ENCODE peak calls at places on chromosomes 2 and 18, in six cellular contexts. One of them, this sample, is unnamed.

GRCh38 chr2:109130726-109130995 is 1.7 kb downstream of the SH3RF3 start:
- DNase-seq in posterior cingulate gyrus: no peak
- DNase-seq in NB4: no peak
- DNase-seq in activated CD4-positive, alpha-beta memory T cell treated with anti-CD3 and anti-CD28 coated beads for 36 hours: no peak
- DNase-seq in activated T-cell treated with anti-CD3 and anti-CD28 coated beads for 48 hours: no peak
- DNase-seq in activated naive CD8-positive, alpha-beta T cell treated with anti-CD3 and anti-CD28 coated beads, Interleukin-2, amount 10 ng/mL, durations not matched to agents 7 days and 5 days: no peak
- DNase-seq in this sample: no peak

GRCh38 chr2:217402622-217403383 is 542.9 kb upstream of the TNP1 start:
- DNase-seq in posterior cingulate gyrus: no peak
- DNase-seq in NB4: no peak
- DNase-seq in activated CD4-positive, alpha-beta memory T cell treated with anti-CD3 and anti-CD28 coated beads for 36 hours: no peak
- DNase-seq in activated T-cell treated with anti-CD3 and anti-CD28 coated beads for 48 hours: no peak
- DNase-seq in activated naive CD8-positive, alpha-beta T cell treated with anti-CD3 and anti-CD28 coated beads, Interleukin-2, amount 10 ng/mL, durations not matched to agents 7 days and 5 days: no peak
- DNase-seq in this sample: no peak

GRCh38 chr2:39407516-39408296 is 29.4 kb downstream of the MAP4K3 start:
- DNase-seq in posterior cingulate gyrus: no peak
- DNase-seq in NB4: no peak
- DNase-seq in activated CD4-positive, alpha-beta memory T cell treated with anti-CD3 and anti-CD28 coated beads for 36 hours: no peak
- DNase-seq in activated T-cell treated with anti-CD3 and anti-CD28 coated beads for 48 hours: no peak
- DNase-seq in activated naive CD8-positive, alpha-beta T cell treated with anti-CD3 and anti-CD28 coated beads, Interleukin-2, amount 10 ng/mL, durations not matched to agents 7 days and 5 days: no peak
- DNase-seq in this sample: no peak

GRCh38 chr2:13052547-13052946 is 335.8 kb downstream of the TRIB2 start:
- DNase-seq in posterior cingulate gyrus: no peak
- DNase-seq in NB4: no peak
- DNase-seq in activated CD4-positive, alpha-beta memory T cell treated with anti-CD3 and anti-CD28 coated beads for 36 hours: no peak
- DNase-seq in activated T-cell treated with anti-CD3 and anti-CD28 coated beads for 48 hours: no peak
- DNase-seq in activated naive CD8-positive, alpha-beta T cell treated with anti-CD3 and anti-CD28 coated beads, Interleukin-2, amount 10 ng/mL, durations not matched to agents 7 days and 5 days: no peak
- DNase-seq in this sample: no peak

GRCh38 chr2:119691651-119692245 is 12.7 kb downstream of the TMEM177 start:
- DNase-seq in posterior cingulate gyrus: no peak
- DNase-seq in NB4: no peak
- DNase-seq in activated CD4-positive, alpha-beta memory T cell treated with anti-CD3 and anti-CD28 coated beads for 36 hours: no peak
- DNase-seq in activated T-cell treated with anti-CD3 and anti-CD28 coated beads for 48 hours: no peak
- DNase-seq in activated naive CD8-positive, alpha-beta T cell treated with anti-CD3 and anti-CD28 coated beads, Interleukin-2, amount 10 ng/mL, durations not matched to agents 7 days and 5 days: no peak
- DNase-seq in this sample: no peak

GRCh38 chr18:11880586-11881304 is 27.4 kb downstream of the MPPE1 start:
- DNase-seq in posterior cingulate gyrus: no peak
- DNase-seq in NB4: no peak
- DNase-seq in activated CD4-positive, alpha-beta memory T cell treated with anti-CD3 and anti-CD28 coated beads for 36 hours: no peak
- DNase-seq in activated T-cell treated with anti-CD3 and anti-CD28 coated beads for 48 hours: no peak
- DNase-seq in activated naive CD8-positive, alpha-beta T cell treated with anti-CD3 and anti-CD28 coated beads, Interleukin-2, amount 10 ng/mL, durations not matched to agents 7 days and 5 days: no peak
- DNase-seq in this sample: no peak

GRCh38 chr2:68832161-68832869 is 38.9 kb downstream of the BMP10 start:
- DNase-seq in posterior cingulate gyrus: peak
- DNase-seq in NB4: peak
- DNase-seq in activated CD4-positive, alpha-beta memory T cell treated with anti-CD3 and anti-CD28 coated beads for 36 hours: peak
- DNase-seq in activated T-cell treated with anti-CD3 and anti-CD28 coated beads for 48 hours: peak
- DNase-seq in activated naive CD8-positive, alpha-beta T cell treated with anti-CD3 and anti-CD28 coated beads, Interleukin-2, amount 10 ng/mL, durations not matched to agents 7 days and 5 days: peak
- DNase-seq in this sample: peak

GRCh38 chr18:41126541-41127235 is 828.3 kb upstream of the PIK3C3 start:
- DNase-seq in posterior cingulate gyrus: no peak
- DNase-seq in NB4: no peak
- DNase-seq in activated CD4-positive, alpha-beta memory T cell treated with anti-CD3 and anti-CD28 coated beads for 36 hours: no peak
- DNase-seq in activated T-cell treated with anti-CD3 and anti-CD28 coated beads for 48 hours: no peak
- DNase-seq in activated naive CD8-positive, alpha-beta T cell treated with anti-CD3 and anti-CD28 coated beads, Interleukin-2, amount 10 ng/mL, durations not matched to agents 7 days and 5 days: no peak
- DNase-seq in this sample: no peak

GRCh38 chr2:187993516-187993915 is 298.2 kb upstream of the GULP1 start:
- DNase-seq in posterior cingulate gyrus: no peak
- DNase-seq in NB4: no peak
- DNase-seq in activated CD4-positive, alpha-beta memory T cell treated with anti-CD3 and anti-CD28 coated beads for 36 hours: no peak
- DNase-seq in activated T-cell treated with anti-CD3 and anti-CD28 coated beads for 48 hours: no peak
- DNase-seq in activated naive CD8-positive, alpha-beta T cell treated with anti-CD3 and anti-CD28 coated beads, Interleukin-2, amount 10 ng/mL, durations not matched to agents 7 days and 5 days: no peak
- DNase-seq in this sample: no peak

GRCh38 chr2:51994123-51994788 is 962.3 kb upstream of the NRXN1 start:
- DNase-seq in posterior cingulate gyrus: no peak
- DNase-seq in NB4: no peak
- DNase-seq in activated CD4-positive, alpha-beta memory T cell treated with anti-CD3 and anti-CD28 coated beads for 36 hours: no peak
- DNase-seq in activated T-cell treated with anti-CD3 and anti-CD28 coated beads for 48 hours: no peak
- DNase-seq in activated naive CD8-positive, alpha-beta T cell treated with anti-CD3 and anti-CD28 coated beads, Interleukin-2, amount 10 ng/mL, durations not matched to agents 7 days and 5 days: no peak
- DNase-seq in this sample: no peak

This sample was measured in activated CD8-positive, alpha-beta T cell treated with anti-CD3 and anti-CD28 coated beads for 36 hours.